ENCODE peak calls at places on chromosome 18, in six cellular contexts. A is GM12865, Q is GM13976, E is astrocyte of the spinal cord, T is dorsolateral prefrontal cortex, Z is IMR-90. I is an unnamed sample.

GRCh38 chr18:63924551-63924950 is 16.8 kb downstream of the SERPINB10 start:
- DNase-seq in Q (no peak), E (peak; percentile 2), T (no peak), A (no peak), Z (peak; percentile 20), I (no peak)

GRCh38 chr18:47696870-47697269 is 233.6 kb downstream of the SMAD2 start:
- DNase-seq in Q (no peak), E (no peak), Z (no peak), A (no peak), T (no peak), I (no peak)

GRCh38 chr18:5197032-5197434 is at the start of gene AKAIN1:
- DNase-seq in E (peak; percentile 49), Q (peak; percentile 47), A (peak; percentile 4), T (peak; percentile 33), Z (peak; percentile 18), I (peak; percentile 20)

GRCh38 chr18:23307567-23308295 is 145.4 kb upstream of the RIOK3 start:
- DNase-seq in A (peak; percentile 85), Q (peak; percentile 64), E (peak; percentile 64), T (no peak), Z (peak; percentile 58), I (peak; percentile 59)

GRCh38 chr18:911025-911424 is 6.4 kb downstream of the ADCYAP1 start:
- DNase-seq in Q (no peak), E (no peak), A (no peak), Z (no peak), T (no peak), I (no peak)

GRCh38 chr18:23210526-23210925 is 75.2 kb downstream of the CABLES1 start:
- DNase-seq in A (no peak), E (no peak), Z (no peak), Q (no peak), T (no peak), I (no peak)

GRCh38 chr18:8301427-8302172 is 307.6 kb upstream of the RAB12 start:
- DNase-seq in A (no peak), T (no peak), Z (peak; percentile 36), Q (no peak), E (no peak), I (no peak)

GRCh38 chr18:62521588-62521987 is 1.2 kb upstream of the ZCCHC2 start:
- DNase-seq in A (no peak), T (no peak), Q (no peak), Z (no peak), E (no peak), I (no peak)

GRCh38 chr18:61991201-61991600 is 98.4 kb upstream of the RNF152 start:
- DNase-seq in T (no peak), E (peak; percentile 61), A (no peak), Z (peak; percentile 71), Q (no peak), I (no peak)

GRCh38 chr18:22324191-22325131 is 93.3 kb downstream of the CTAGE1 start:
- DNase-seq in T (no peak), Q (no peak), A (no peak), E (peak; percentile 44), Z (no peak), I (peak; percentile 17)

GRCh38 chr18:57943723-57944122 is 100.3 kb upstream of the NEDD4L start:
- DNase-seq in E (peak; percentile 84), Q (no peak), A (no peak), T (no peak), Z (peak; percentile 86), I (no peak)

GRCh38 chr18:54828290-54828871 is at the start of gene RAB27B:
- DNase-seq in Q (no peak), A (peak; percentile 16), E (peak; percentile 91), Z (peak; percentile 85), T (peak; percentile 69), I (peak; percentile 78)

GRCh38 chr18:45664824-45665763 is 49.8 kb downstream of the SLC14A2 start:
- DNase-seq in Z (peak; percentile 68), A (peak; percentile 74), Q (peak; percentile 72), T (peak; percentile 45), E (peak; percentile 65), I (peak; percentile 80)

GRCh38 chr18:31041346-31042067 is 1.0 kb downstream of the DSC3 start:
- DNase-seq in A (no peak), Q (peak; percentile 41), T (no peak), E (peak; percentile 31), Z (no peak), I (no peak)

GRCh38 chr18:79434611-79435010 is 38.9 kb downstream of the NFATC1 start:
- DNase-seq in Z (no peak), A (no peak), T (no peak), E (no peak), Q (no peak), I (no peak)

GRCh38 chr18:3402962-3403585 is 46.9 kb upstream of the TGIF1 start:
- DNase-seq in T (no peak), A (peak; percentile 22), Z (peak; percentile 40), E (no peak), Q (no peak), I (no peak)

GRCh38 chr18:61039251-61039650 is 294.0 kb upstream of the CDH20 start:
- DNase-seq in Z (no peak), T (no peak), Q (no peak), A (no peak), E (no peak), I (no peak)

GRCh38 chr18:25097119-25098114 is 254.5 kb downstream of the ZNF521 start:
- DNase-seq in A (no peak), T (no peak), E (peak; percentile 21), Q (no peak), Z (peak; percentile 73), I (no peak)

GRCh38 chr18:44823782-44824181 is 143.1 kb downstream of the SETBP1 start:
- DNase-seq in A (no peak), Z (peak; percentile 29), E (peak; percentile 73), Q (no peak), T (no peak), I (peak; percentile 23)

GRCh38 chr18:12908706-12909105 is 24.7 kb upstream of the PTPN2 start:
- DNase-seq in T (no peak), A (no peak), Q (no peak), Z (no peak), E (no peak), I (no peak)

GRCh38 chr18:6960656-6961055 is 156.9 kb downstream of the LAMA1 start:
- DNase-seq in E (peak; percentile 26), Q (no peak), T (no peak), A (no peak), Z (peak; percentile 65), I (no peak)

GRCh38 chr18:37420315-37420880 is 145.2 kb downstream of the CELF4 start:
- DNase-seq in Z (no peak), E (no peak), T (no peak), Q (no peak), A (no peak), I (no peak)
- TF ChIP-seq CTCF in Z (no peak), E (no peak), T (no peak), Q (no peak), A (no peak), I (no peak)

GRCh38 chr18:35942661-35943060 is 29.8 kb upstream of the RMP24 start:
- DNase-seq in E (no peak), A (no peak), Z (no peak), T (no peak), Q (no peak), I (no peak)
- TF ChIP-seq CTCF in E (no peak), A (no peak), Z (no peak), T (no peak), Q (no peak), I (no peak)

DNA sequence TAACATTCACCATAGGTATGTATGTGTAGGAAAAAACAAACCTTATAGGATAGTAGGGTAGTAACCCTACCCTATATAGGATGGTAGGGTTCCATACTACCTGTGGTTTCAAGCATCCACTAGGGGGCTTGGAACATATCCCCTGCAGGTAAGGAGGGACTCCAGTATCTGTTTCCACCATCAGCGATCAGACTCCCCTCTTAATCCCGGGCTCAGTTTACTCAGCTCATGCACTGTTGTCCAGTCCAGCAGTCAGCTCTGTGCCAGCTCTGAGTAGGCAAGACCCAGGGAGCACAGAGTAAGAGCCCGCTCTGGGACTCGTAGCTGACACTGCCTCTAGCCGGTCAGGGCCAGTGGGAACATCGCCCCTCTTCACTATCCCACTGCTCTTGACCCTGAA is 61.7 kb downstream of the MEX3C start:
- DNase-seq in Z (no peak), Q (no peak), E (no peak), A (peak; percentile 34), T (no peak), I (no peak)
- TF ChIP-seq CTCF in Z (no peak), Q (no peak), E (peak; percentile 38), A (peak; percentile 47), T (no peak), I (peak; percentile 50)

DNA sequence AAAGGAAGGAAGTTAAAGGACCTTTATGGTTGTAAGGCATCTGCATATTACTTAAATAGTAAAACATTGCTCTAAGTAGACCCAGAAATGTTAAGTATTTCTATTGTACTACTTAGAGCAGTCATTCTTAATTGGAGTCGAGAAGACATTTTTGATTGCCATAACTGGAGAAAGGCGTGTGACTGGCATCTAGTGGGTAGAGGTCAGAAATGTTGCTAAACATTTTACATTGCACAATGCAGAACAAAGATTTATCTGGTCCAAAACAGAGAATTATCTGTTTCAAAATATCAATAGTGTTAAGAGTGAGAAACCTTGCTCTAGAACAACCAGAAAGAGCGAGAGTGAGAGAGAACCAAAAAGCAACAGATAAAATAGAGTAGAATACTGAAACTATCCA is 23.3 kb upstream of the ROCK1 start:
- DNase-seq in T (no peak), E (no peak), Z (peak; percentile 7), Q (peak; percentile 28), A (peak; percentile 23), I (peak; percentile 30)
- TF ChIP-seq CTCF in T (no peak), E (peak; percentile 24), Z (peak; percentile 21), Q (no peak), A (peak; percentile 32), I (peak; percentile 35)